ENCODE peak calls at places on chromosomes 7 and 10, in ten cellular contexts. H is right atrium auricular region, F is H9, K is AG04450, L is T-helper 2 cell, Q is T1000, T is GM12891, J is HepG2, D is GM19239, E is cardiac muscle cell. U is an unnamed sample.

GRCh38 chr10:10126231-10126630 is 891.4 kb upstream of the CELF2 start:
- DNase-seq in H (no peak), F (no peak), D (no peak), L (no peak), E (peak), Q (no peak), K (no peak), J (no peak), T (no peak), U (no peak)

GRCh38 chr7:24717694-24718320 is 39.5 kb downstream of the GSDME start:
- DNase-seq in L (no peak), H (peak), K (no peak), E (peak), Q (no peak), J (no peak), D (no peak), F (no peak), T (no peak), U (no peak)

GRCh38 chr10:89668391-89669180 is 23.5 kb upstream of the PANK1 start:
- DNase-seq in F (no peak), L (no peak), H (no peak), K (no peak), D (no peak), Q (no peak), T (no peak), E (no peak), J (peak), U (no peak)

GRCh38 chr7:33237034-33237433 is 107.7 kb downstream of the BBS9 start:
- DNase-seq in T (no peak), Q (no peak), J (no peak), F (no peak), L (no peak), D (no peak), E (no peak), H (no peak), K (no peak), U (no peak)

GRCh38 chr10:126867567-126868365 is 37.5 kb upstream of the DOCK1 start:
- DNase-seq in H (no peak), D (no peak), K (peak), T (no peak), J (no peak), F (no peak), E (peak), L (no peak), Q (no peak), U (no peak)

GRCh38 chr10:16518822-16519221 is 2.9 kb downstream of the C1QL3 start:
- DNase-seq in E (no peak), D (no peak), K (no peak), H (no peak), J (no peak), Q (no peak), F (no peak), L (no peak), T (no peak), U (no peak)

GRCh38 chr7:134562136-134562535 is 13.2 kb downstream of the AKR1B15 start:
- DNase-seq in H (no peak), D (no peak), J (no peak), Q (no peak), F (no peak), E (peak), L (no peak), K (no peak), T (no peak), U (no peak)

GRCh38 chr7:130210181-130210935 is 2.7 kb downstream of the SSMEM1 start:
- DNase-seq in E (no peak), J (peak), Q (no peak), H (no peak), T (no peak), K (no peak), L (no peak), D (no peak), F (no peak), U (no peak)

GRCh38 chr7:133674079-133674478 is 421.2 kb downstream of the EXOC4 start:
- DNase-seq in H (no peak), J (no peak), E (no peak), T (no peak), L (no peak), Q (no peak), K (no peak), D (no peak), F (no peak), U (no peak)

GRCh38 chr10:23755557-23755956 is 316.7 kb downstream of the OTUD1 start:
- DNase-seq in E (no peak), T (no peak), D (no peak), H (no peak), Q (no peak), K (no peak), F (no peak), J (no peak), L (no peak), U (no peak)

GRCh38 chr7:23020742-23021401 is 6.9 kb upstream of the HYCC1 start:
- DNase-seq in K (peak), H (peak), T (no peak), F (no peak), L (no peak), Q (peak), E (peak), J (no peak), D (no peak), U (no peak)

GRCh38 chr10:120824864-120825263 is 26.3 kb upstream of the WDR11 start:
- DNase-seq in L (no peak), Q (no peak), E (peak), J (peak), H (no peak), K (no peak), D (peak), T (no peak), F (peak), U (peak)

GRCh38 chr10:30455816-30456215 is 21.8 kb downstream of the MAP3K8 start:
- DNase-seq in H (no peak), E (no peak), F (no peak), T (no peak), K (no peak), D (no peak), J (no peak), L (no peak), Q (no peak), U (no peak)

GRCh38 chr7:51645298-51645697 is 328.7 kb upstream of the COBL start:
- DNase-seq in F (no peak), L (no peak), K (no peak), H (no peak), D (no peak), J (no peak), E (no peak), Q (no peak), T (no peak), U (no peak)

GRCh38 chr10:72793752-72794151 is 99.8 kb upstream of the OIT3 start:
- DNase-seq in L (no peak), H (no peak), E (no peak), T (no peak), J (no peak), D (no peak), F (no peak), Q (no peak), K (no peak), U (no peak)

GRCh38 chr7:116196947-116197346 is 13.4 kb upstream of the TES start:
- DNase-seq in E (no peak), F (no peak), J (no peak), L (no peak), K (no peak), Q (no peak), D (no peak), T (no peak), H (no peak), U (no peak)

GRCh38 chr7:30468791-30469190 is 9.8 kb downstream of the NOD1 start:
- DNase-seq in K (no peak), Q (no peak), D (no peak), E (peak), F (no peak), H (peak), L (no peak), T (no peak), J (no peak), U (no peak)

GRCh38 chr7:7761340-7761973 is 43.0 kb upstream of the RPA3 start:
- DNase-seq in H (no peak), E (peak), J (peak), L (no peak), K (no peak), T (no peak), F (no peak), D (no peak), Q (no peak), U (no peak)

GRCh38 chr7:64849250-64849923 is 53.7 kb upstream of the ZNF273 start:
- DNase-seq in K (no peak), E (peak), D (no peak), T (no peak), H (no peak), F (no peak), L (no peak), J (no peak), Q (peak), U (no peak)

GRCh38 chr7:40356312-40356711 is 221.5 kb downstream of the SUGCT start:
- DNase-seq in K (no peak), J (no peak), T (no peak), L (no peak), E (no peak), Q (no peak), H (no peak), F (no peak), D (no peak), U (no peak)

GRCh38 chr7:28755255-28755654 is 202.9 kb downstream of the TRIL start:
- DNase-seq in Q (peak), D (no peak), J (no peak), E (peak), F (no peak), T (no peak), H (no peak), L (no peak), K (no peak), U (no peak)

GRCh38 chr10:94358480-94358879 is 4.3 kb downstream of the NOC3L start:
- DNase-seq in J (peak), F (no peak), D (no peak), E (peak), L (no peak), Q (peak), H (no peak), K (peak), T (no peak), U (no peak)

GRCh38 chr7:420142-421055 is 99.2 kb downstream of the PDGFA start:
- DNase-seq in E (no peak), K (no peak), J (no peak), T (no peak), L (no peak), F (no peak), D (no peak), H (no peak), Q (no peak), U (no peak)

GRCh38 chr10:75865413-75865812 is 434.0 kb downstream of the LRMDA start:
- DNase-seq in T (no peak), D (no peak), J (no peak), K (no peak), F (no peak), Q (no peak), H (no peak), E (no peak), L (no peak), U (no peak)

GRCh38 chr7:99625961-99626360 is 9.2 kb downstream of the ZSCAN25 start:
- DNase-seq in L (no peak), E (no peak), F (no peak), Q (no peak), T (no peak), H (no peak), K (no peak), D (no peak), J (no peak), U (no peak)

GRCh38 chr10:5565671-5566581 is 41.2 kb downstream of the CALML3 start:
- DNase-seq in K (peak), D (no peak), J (no peak), H (no peak), T (no peak), L (no peak), Q (no peak), E (peak), F (no peak), U (no peak)

GRCh38 chr10:51369903-51370302 is 295.6 kb downstream of the PRKG1 start:
- DNase-seq in L (no peak), J (no peak), K (peak), H (no peak), F (no peak), D (no peak), E (peak), Q (no peak), T (no peak), U (no peak)

GRCh38 chr7:123747620-123748141 is 1.1 kb downstream of the WASL start:
- DNase-seq in L (peak), F (peak), J (peak), D (no peak), H (peak), T (peak), K (peak), E (peak), Q (peak), U (peak)

GRCh38 chr7:2757361-2757903 is 69.4 kb downstream of the AMZ1 start:
- DNase-seq in H (no peak), D (no peak), K (no peak), J (no peak), F (no peak), T (no peak), Q (peak), L (no peak), E (no peak), U (no peak)

GRCh38 chr7:139075031-139075652 is 34.4 kb downstream of the ZC3HAV1 start:
- DNase-seq in T (peak), Q (peak), D (peak), H (peak), K (peak), F (peak), E (peak), L (peak), J (peak), U (peak)

GRCh38 chr10:13485623-13486022 is 43.2 kb downstream of the BEND7 start:
- DNase-seq in Q (no peak), D (no peak), T (no peak), L (no peak), K (no peak), E (peak), H (no peak), J (no peak), F (no peak), U (no peak)

GRCh38 chr7:142908921-142909870 is 23.7 kb upstream of the TRPV6 start:
- DNase-seq in T (no peak), D (no peak), F (peak), J (no peak), E (peak), L (no peak), Q (no peak), K (no peak), H (no peak), U (peak)

GRCh38 chr10:116880716-116881440 is 31.6 kb downstream of the ENO4 start:
- DNase-seq in H (no peak), J (no peak), L (no peak), E (peak), K (no peak), F (no peak), T (no peak), D (no peak), Q (no peak), U (no peak)

GRCh38 chr7:148872198-148872597 is 11.9 kb downstream of the EZH2 start:
- DNase-seq in E (peak), D (no peak), K (no peak), T (no peak), F (no peak), J (no peak), Q (no peak), H (no peak), L (no peak), U (no peak)

GRCh38 chr7:106190589-106191330 is 78.6 kb upstream of the SYPL1 start:
- DNase-seq in L (no peak), J (no peak), K (no peak), F (no peak), T (no peak), H (no peak), Q (no peak), D (no peak), E (peak), U (no peak)

GRCh38 chr7:913736-914520 is 37.6 kb downstream of the GET4 start:
- DNase-seq in D (no peak), J (no peak), Q (no peak), H (no peak), K (no peak), F (no peak), E (no peak), T (no peak), L (no peak), U (no peak)

GRCh38 chr7:68504766-68505165 is 1093.5 kb upstream of the AUTS2 start:
- DNase-seq in D (no peak), J (no peak), L (no peak), E (peak), F (no peak), Q (no peak), T (no peak), K (no peak), H (no peak), U (no peak)

U was measured in GM10248.